ENCODE peak calls at places on chromosome 12, in nine cellular contexts. A, P, O, K, M, U, X, F and T are unnamed samples.

GRCh38 chr12:81863406-81863805 is 104.3 kb upstream of the PPFIA2 start:
- DNase-seq in O (no peak), U (no peak), X (no peak), A (no peak), K (no peak), M (no peak), P (peak; percentile 41), F (no peak), T (peak; percentile 63)

GRCh38 chr12:122785503-122785902 is 11.1 kb downstream of the CCDC62 start:
- DNase-seq in K (no peak), A (no peak), M (no peak), U (no peak), O (no peak), F (no peak), P (no peak), X (no peak), T (no peak)

GRCh38 chr12:70213707-70214106 is 29.5 kb upstream of the CNOT2 start:
- DNase-seq in F (no peak), X (no peak), M (no peak), K (no peak), A (no peak), P (no peak), O (no peak), U (no peak), T (no peak)

GRCh38 chr12:41190360-41190759 is 2.2 kb downstream of the PDZRN4 start:
- DNase-seq in K (no peak), A (no peak), M (no peak), X (peak; percentile 28), U (no peak), P (peak; percentile 55), F (no peak), O (no peak), T (peak; percentile 20)

GRCh38 chr12:110199360-110200123 is 75.4 kb downstream of the IFT81 start:
- DNase-seq in X (peak; percentile 79), P (no peak), F (no peak), O (peak; percentile 30), M (no peak), U (no peak), K (peak; percentile 47), A (peak; percentile 60), T (peak; percentile 85)

GRCh38 chr12:105562727-105563072 is 232.2 kb downstream of the C12orf75 start:
- DNase-seq in P (no peak), F (no peak), K (no peak), O (no peak), A (no peak), X (no peak), M (no peak), U (no peak), T (no peak)

GRCh38 chr12:25875661-25876060 is 82.8 kb upstream of the RASSF8 start:
- DNase-seq in P (no peak), A (peak; percentile 51), M (no peak), F (no peak), O (no peak), K (peak; percentile 88), U (no peak), X (no peak), T (no peak)

GRCh38 chr12:75480469-75480949 is at the start of gene GLIPR1:
- DNase-seq in A (peak; percentile 99), U (peak; percentile 98), K (peak; percentile 98), O (peak; percentile 56), P (peak; percentile 4), F (peak; percentile 60), X (peak; percentile 97), M (peak; percentile 82), T (peak; percentile 99)

GRCh38 chr12:93722757-93723567 is 45.8 kb downstream of the CRADD start:
- DNase-seq in X (peak; percentile 60), F (peak; percentile 61), K (no peak), P (no peak), M (peak; percentile 53), U (no peak), A (peak; percentile 27), O (peak; percentile 5), T (no peak)

GRCh38 chr12:4717806-4718205 is 2.4 kb upstream of the GALNT8 start:
- DNase-seq in A (no peak), M (no peak), P (no peak), U (no peak), X (no peak), O (peak; percentile 15), F (no peak), K (no peak), T (no peak)

GRCh38 chr12:104888456-104888855 is 69.6 kb downstream of the SLC41A2 start:
- DNase-seq in X (no peak), U (no peak), A (no peak), P (no peak), O (no peak), K (no peak), M (no peak), F (no peak), T (no peak)

GRCh38 chr12:60644076-60644475 is 1048.2 kb downstream of the SLC16A7 start:
- DNase-seq in X (no peak), F (no peak), U (no peak), K (no peak), P (peak; percentile 6), A (no peak), O (peak; percentile 9), M (no peak), T (peak; percentile 0)
- TF ChIP-seq CTCF in X (no peak), F (no peak), U (no peak), K (no peak), P (no peak), A (no peak), O (peak; percentile 41), M (no peak), T (no peak)

GRCh38 chr12:1907652-1908611 is 10.5 kb downstream of the CACNA2D4 start:
- DNase-seq in U (no peak), K (no peak), P (no peak), A (no peak), M (peak; percentile 48), O (no peak), X (peak; percentile 18), F (peak; percentile 68), T (no peak)
- H3K4me3 ChIP-seq in U (no peak overlapping the region), K (no peak overlapping the region), P (no peak overlapping the region), A (no peak overlapping the region), M (no peak overlapping the region), O (no peak overlapping the region), X (no peak overlapping the region), F (peak overlapping the region; percentile 20), T (no peak overlapping the region)

GRCh38 chr12:16387919-16388318 is 40.5 kb downstream of the MGST1 start:
- DNase-seq in U (no peak), F (no peak), P (no peak), O (no peak), M (no peak), K (no peak), X (no peak), A (no peak), T (no peak)

GRCh38 chr12:16384732-16385131 is 37.3 kb downstream of the MGST1 start:
- DNase-seq in F (no peak), U (no peak), O (no peak), P (no peak), A (no peak), X (no peak), M (no peak), K (no peak), T (no peak)

GRCh38 chr12:16389594-16389993 is 42.1 kb downstream of the MGST1 start:
- DNase-seq in A (peak; percentile 62), M (no peak), F (no peak), P (no peak), U (peak; percentile 37), K (peak; percentile 80), O (no peak), X (peak; percentile 83), T (peak; percentile 65)

GRCh38 chr12:16385779-16386646 is 38.6 kb downstream of the MGST1 start:
- DNase-seq in X (peak; percentile 75), U (peak; percentile 16), M (no peak), K (peak; percentile 85), A (peak; percentile 73), P (peak; percentile 71), F (no peak), O (peak; percentile 14), T (peak; percentile 73)
- TF ChIP-seq CTCF in X (peak; percentile 55), U (peak; percentile 28), M (peak; percentile 19), K (peak; percentile 43), A (peak; percentile 66), P (peak; percentile 70), F (no peak), O (peak; percentile 64), T (peak; percentile 52)

DNA sequence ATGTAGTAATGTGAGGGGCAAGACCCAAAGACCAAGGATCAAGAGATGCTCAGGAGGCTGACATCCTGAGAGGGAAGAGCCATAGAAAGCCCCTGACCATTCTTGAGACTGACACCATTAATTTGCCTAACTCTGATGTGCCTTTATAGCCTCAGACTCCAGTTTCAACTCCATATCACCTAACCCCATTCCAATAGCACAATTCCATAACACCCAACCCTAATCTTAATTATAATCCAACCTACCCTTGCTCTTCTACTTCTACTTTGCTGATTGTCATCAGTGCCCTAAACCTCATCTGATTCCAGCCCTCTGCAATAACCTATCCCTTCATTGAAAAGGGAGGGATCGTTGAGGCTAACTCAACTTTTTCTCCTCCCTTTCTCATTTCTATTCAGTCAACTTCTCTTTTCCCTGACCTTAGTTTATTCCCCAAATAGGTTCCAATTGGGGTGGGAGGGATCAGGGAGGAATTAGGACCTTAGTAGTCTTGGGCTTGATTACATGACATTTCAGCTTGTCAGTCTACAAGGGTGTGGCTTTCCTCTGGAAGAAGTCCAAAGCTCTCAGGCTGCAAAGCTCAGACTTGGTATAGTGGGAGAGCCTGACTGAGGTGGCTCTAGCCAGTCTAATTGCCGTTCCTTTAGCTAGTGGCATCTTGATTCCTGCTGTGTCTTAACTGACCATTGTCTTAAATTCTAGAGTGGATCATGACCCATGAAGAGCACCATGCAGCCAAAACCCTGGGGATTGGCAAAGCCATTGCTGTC is 3.1 kb downstream of the PFKM start:
- DNase-seq in X (no peak), F (no peak), A (no peak), U (no peak), O (no peak), M (no peak), P (peak; percentile 20), K (no peak), T (no peak)
- H3K4me3 ChIP-seq in X (no peak overlapping the region), F (no peak overlapping the region), A (no peak overlapping the region), U (no peak overlapping the region), O (no peak overlapping the region), M (peak overlapping the region; percentile 75), P (peak overlapping the region; percentile 77), K (no peak overlapping the region), T (no peak overlapping the region)

DNA sequence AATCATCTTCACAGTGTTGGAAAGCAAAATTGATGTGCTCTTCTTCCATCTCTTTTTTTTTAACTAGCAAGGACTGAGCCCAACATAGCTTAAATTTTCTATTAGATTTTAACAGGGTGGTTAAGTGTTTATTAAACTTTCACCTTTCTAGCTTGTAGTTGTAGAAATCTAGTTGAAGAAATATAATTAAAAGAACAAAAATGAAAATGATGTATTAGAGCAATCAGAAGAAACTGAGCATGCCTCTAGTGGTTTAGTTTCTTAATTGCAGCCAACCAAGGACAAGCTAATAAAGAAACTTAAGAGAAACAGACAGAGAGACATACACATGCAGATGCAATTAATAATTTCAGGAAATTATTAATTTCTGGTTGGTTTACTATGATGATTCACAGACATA is 673.0 kb upstream of the LMO3 start:
- DNase-seq in P (no peak), A (no peak), M (no peak), K (no peak), U (no peak), O (peak; percentile 4), F (no peak), X (no peak), T (no peak)
- TF ChIP-seq CTCF in P (peak; percentile 55), A (no peak), M (no peak), K (no peak), U (no peak), O (peak; percentile 74), F (no peak), X (no peak), T (no peak)